ENCODE peak calls at places on chromosomes 2 and 18, in four cellular contexts. N is adrenal gland, U is glutamatergic neuron, B is nucleus accumbens. W is an unnamed sample.

GRCh38 chr2:85277416-85278158 is 50.2 kb downstream of the TGOLN2 start:
- DNase-seq in N (no peak), B (no peak), U (no peak), W (no peak)

GRCh38 chr2:174759381-174760064 is 4.7 kb downstream of the CHRNA1 start:
- DNase-seq in B (no peak), N (no peak), U (no peak), W (no peak)

GRCh38 chr2:229313591-229313990 is 42.5 kb upstream of the PID1 start:
- DNase-seq in B (no peak), N (no peak), U (no peak), W (no peak)

GRCh38 chr18:41537666-41538065 is 417.4 kb upstream of the PIK3C3 start:
- DNase-seq in B (no peak), N (no peak), U (no peak), W (no peak)

GRCh38 chr2:212974692-212975091 is 176.7 kb downstream of the IKZF2 start:
- DNase-seq in U (no peak), B (no peak), N (no peak), W (no peak)

GRCh38 chr2:24164416-24164973 is 10.4 kb upstream of the FAM228A start:
- DNase-seq in B (no peak), U (no peak), N (no peak), W (peak; percentile 53)

GRCh38 chr2:151886235-151886634 is 58.0 kb upstream of the ARL5A start:
- DNase-seq in U (no peak), N (no peak), B (no peak), W (no peak)

GRCh38 chr2:151363709-151364108 is 6.3 kb downstream of the TNFAIP6 start:
- DNase-seq in N (no peak), B (peak; percentile 31), U (no peak), W (no peak)

GRCh38 chr18:75454022-75454795 is 26.7 kb upstream of the SMIM21 start:
- DNase-seq in U (no peak), B (no peak), N (no peak), W (no peak)

GRCh38 chr2:83081835-83082522 is 1377.1 kb downstream of the SUCLG1 start:
- DNase-seq in U (no peak), N (peak; percentile 31), B (no peak), W (no peak)

GRCh38 chr2:241894056-241894641 is 24.6 kb downstream of the RTP5 start:
- DNase-seq in U (no peak), B (no peak), N (peak; percentile 13), W (no peak)

GRCh38 chr18:75213610-75214009 is 3.0 kb downstream of the TSHZ1 start:
- DNase-seq in N (no peak), U (no peak), B (no peak), W (no peak)

GRCh38 chr18:58669731-58670379 is 1.4 kb upstream of the MALT1 start:
- DNase-seq in U (no peak), N (no peak), B (no peak), W (no peak)

GRCh38 chr2:100903534-100904258 is 83.8 kb downstream of the NPAS2 start:
- DNase-seq in N (no peak), B (no peak), U (no peak), W (no peak)

GRCh38 chr2:238493880-238494572 is 67.3 kb downstream of the ASB1 start:
- DNase-seq in U (no peak), N (no peak), B (no peak), W (no peak)

GRCh38 chr2:16851131-16851530 is 185.5 kb upstream of the CYRIA start:
- DNase-seq in U (no peak), N (no peak), B (no peak), W (no peak)

GRCh38 chr2:127121776-127122176 is 14.8 kb upstream of the BIN1 start:
- DNase-seq in N (no peak), U (no peak), B (no peak), W (peak; percentile 7)

GRCh38 chr2:205358351-205358815 is 323.9 kb upstream of the NRP2 start:
- DNase-seq in U (no peak), B (no peak), N (no peak), W (no peak)

GRCh38 chr2:195651041-195651440 is 6.0 kb upstream of the SLC39A10 start:
- DNase-seq in B (no peak), U (no peak), N (no peak), W (no peak)